ENCODE peak calls at places on chromosomes 4 and X, in eight cellular contexts. E is body of pancreas; G is tibial artery; C is lower lobe of right lung; J is stimulated activated CD4-positive, alpha-beta T cell treated with anti-CD3 and anti-CD28 coated beads, Interleukin-1b, Interleukin-23, amount 100 ng/mL, for 48 hours; K is hepatocyte; M is MG63; S is activated T-cell treated with anti-CD3 and anti-CD28 coated beads, Interleukin-2, amount 50 U/mL, for 72 hours. N is an unnamed sample.

GRCh38 chrX:100747090-100747489 is 15.2 kb upstream of the SYTL4 start:
- DNase-seq in G (no peak), E (no peak), K (no peak), M (no peak), S (no peak), J (no peak), C (no peak), N (no peak)

GRCh38 chrX:41684940-41685339 is 3.8 kb upstream of the GPR34 start:
- DNase-seq in S (no peak), M (no peak), C (no peak), K (no peak), J (no peak), G (no peak), E (no peak), N (no peak)

GRCh38 chr4:80365928-80366327 is 30.4 kb downstream of the CFAP299 start:
- DNase-seq in G (no peak), C (peak), K (peak), M (peak), E (peak), J (peak), S (peak), N (peak)

GRCh38 chrX:30657542-30658238 is 4.5 kb downstream of the GK start:
- DNase-seq in S (peak), C (no peak), J (peak), M (peak), K (no peak), G (no peak), E (no peak), N (peak)

GRCh38 chr4:139599594-139600374 is 43.8 kb upstream of the SETD7 start:
- DNase-seq in M (no peak), C (no peak), J (no peak), S (no peak), E (no peak), G (no peak), K (no peak), N (peak)

GRCh38 chrX:72245461-72246089 is 6.7 kb upstream of the ERCC6L start:
- DNase-seq in K (peak), G (peak), M (peak), J (peak), E (peak), S (peak), C (peak), N (peak)

GRCh38 chr4:117400039-117400835 is 314.9 kb upstream of the TRAM1L1 start:
- DNase-seq in E (no peak), S (no peak), M (no peak), K (no peak), J (no peak), G (no peak), C (no peak), N (peak)

GRCh38 chrX:9832811-9833210 is 46.6 kb downstream of the SHROOM2 start:
- DNase-seq in S (no peak), J (no peak), C (no peak), E (no peak), K (no peak), M (no peak), G (no peak), N (no peak)

GRCh38 chr4:77617203-77617602 is 11.6 kb downstream of the CXCL13 start:
- DNase-seq in G (no peak), S (no peak), J (no peak), E (no peak), K (no peak), M (no peak), C (no peak), N (no peak)

GRCh38 chr4:28373601-28374000 is 1513.0 kb downstream of the STIM2 start:
- DNase-seq in J (no peak), K (no peak), S (no peak), G (no peak), M (no peak), E (no peak), C (no peak), N (peak)

GRCh38 chrX:147912093-147912801 is 528 bp downstream of the FMR1 start:
- DNase-seq in S (peak), J (peak), C (peak), G (peak), K (peak), M (peak), E (peak), N (peak)

GRCh38 chrX:137926090-137926489 is 360.2 kb downstream of the ZIC3 start:
- DNase-seq in J (no peak), K (peak), C (no peak), G (no peak), E (no peak), S (no peak), M (no peak), N (no peak)

GRCh38 chr4:153010137-153010536 is 74.0 kb downstream of the FHDC1 start:
- DNase-seq in J (no peak), E (no peak), C (no peak), K (no peak), S (no peak), M (no peak), G (no peak), N (no peak)

GRCh38 chr4:103497692-103498091 is 222.1 kb downstream of the TACR3 start:
- DNase-seq in J (no peak), G (no peak), M (no peak), S (no peak), K (no peak), C (no peak), E (no peak), N (no peak)

GRCh38 chr4:175435437-175435836 is 376.6 kb downstream of the GPM6A start:
- DNase-seq in E (no peak), K (no peak), G (no peak), C (no peak), M (peak), S (no peak), J (no peak), N (peak)

GRCh38 chr4:111641813-111642579 is 503.3 kb upstream of the FAM241A start:
- DNase-seq in G (peak), E (peak), J (peak), M (peak), K (peak), C (no peak), S (peak), N (peak)